ENCODE peak calls at places on chromosomes 12 and 14, in eight cellular contexts. One of them, this sample, is unnamed.

GRCh38 chr14:21003788-21004346 is 4.8 kb downstream of the SLC39A2 start:
- DNase-seq in HCEC 1CT: no peak
- DNase-seq in CD4-positive, CD25-positive, alpha-beta regulatory T cell: no peak
- DNase-seq in T follicular helper cell: no peak
- DNase-seq in M059J: no peak
- DNase-seq in SW480: no peak
- DNase-seq in sciatic nerve: no peak
- DNase-seq in fibroblast of gingiva: no peak
- DNase-seq in this sample: no peak

GRCh38 chr14:49193365-49194050 is 392.7 kb downstream of the RPS29 start:
- DNase-seq in HCEC 1CT: no peak
- DNase-seq in CD4-positive, CD25-positive, alpha-beta regulatory T cell: no peak
- DNase-seq in T follicular helper cell: no peak
- DNase-seq in M059J: no peak
- DNase-seq in SW480: no peak
- DNase-seq in sciatic nerve: no peak
- DNase-seq in fibroblast of gingiva: no peak
- DNase-seq in this sample: no peak

GRCh38 chr12:76820888-76821482 is 57.1 kb downstream of the ZDHHC17 start:
- DNase-seq in HCEC 1CT: peak; percentile 50
- DNase-seq in CD4-positive, CD25-positive, alpha-beta regulatory T cell: no peak
- DNase-seq in T follicular helper cell: no peak
- DNase-seq in M059J: peak; percentile 47
- DNase-seq in SW480: peak; percentile 22
- DNase-seq in sciatic nerve: no peak
- DNase-seq in fibroblast of gingiva: peak; percentile 17
- DNase-seq in this sample: no peak

GRCh38 chr14:92785601-92786426 is 8.3 kb upstream of the GOLGA5 start:
- DNase-seq in HCEC 1CT: peak; percentile 91
- DNase-seq in CD4-positive, CD25-positive, alpha-beta regulatory T cell: no peak
- DNase-seq in T follicular helper cell: no peak
- DNase-seq in M059J: peak; percentile 91
- DNase-seq in SW480: peak; percentile 11
- DNase-seq in sciatic nerve: no peak
- DNase-seq in fibroblast of gingiva: peak; percentile 65
- DNase-seq in this sample: no peak

GRCh38 chr12:57471-57980 is 9.0 kb upstream of the IQSEC3 start:
- DNase-seq in HCEC 1CT: no peak
- DNase-seq in CD4-positive, CD25-positive, alpha-beta regulatory T cell: no peak
- DNase-seq in T follicular helper cell: no peak
- DNase-seq in M059J: no peak
- DNase-seq in SW480: peak; percentile 35
- DNase-seq in sciatic nerve: no peak
- DNase-seq in fibroblast of gingiva: no peak
- DNase-seq in this sample: no peak

GRCh38 chr12:98870521-98870920 is 225.4 kb downstream of the APAF1 start:
- DNase-seq in HCEC 1CT: no peak
- DNase-seq in CD4-positive, CD25-positive, alpha-beta regulatory T cell: no peak
- DNase-seq in T follicular helper cell: no peak
- DNase-seq in M059J: no peak
- DNase-seq in SW480: no peak
- DNase-seq in sciatic nerve: no peak
- DNase-seq in fibroblast of gingiva: no peak
- DNase-seq in this sample: no peak

GRCh38 chr14:74510211-74510931 is 16.8 kb downstream of the ISCA2 start:
- DNase-seq in HCEC 1CT: no peak
- DNase-seq in CD4-positive, CD25-positive, alpha-beta regulatory T cell: no peak
- DNase-seq in T follicular helper cell: no peak
- DNase-seq in M059J: peak; percentile 55
- DNase-seq in SW480: no peak
- DNase-seq in sciatic nerve: peak; percentile 70
- DNase-seq in fibroblast of gingiva: no peak
- DNase-seq in this sample: no peak

GRCh38 chr12:13864081-13864673 is 117.2 kb downstream of the GRIN2B start:
- DNase-seq in HCEC 1CT: peak; percentile 38
- DNase-seq in CD4-positive, CD25-positive, alpha-beta regulatory T cell: peak; percentile 4
- DNase-seq in T follicular helper cell: peak; percentile 7
- DNase-seq in M059J: peak; percentile 47
- DNase-seq in SW480: peak; percentile 70
- DNase-seq in sciatic nerve: peak; percentile 85
- DNase-seq in fibroblast of gingiva: peak; percentile 25
- DNase-seq in this sample: peak; percentile 24

GRCh38 chr14:63361790-63362189 is 43.1 kb upstream of the GPHB5 start:
- DNase-seq in HCEC 1CT: no peak
- DNase-seq in CD4-positive, CD25-positive, alpha-beta regulatory T cell: no peak
- DNase-seq in T follicular helper cell: no peak
- DNase-seq in M059J: peak; percentile 3
- DNase-seq in SW480: no peak
- DNase-seq in sciatic nerve: no peak
- DNase-seq in fibroblast of gingiva: no peak
- DNase-seq in this sample: no peak

GRCh38 chr12:2451497-2451896 is 343.3 kb upstream of the FKBP4 start:
- DNase-seq in HCEC 1CT: no peak
- DNase-seq in CD4-positive, CD25-positive, alpha-beta regulatory T cell: no peak
- DNase-seq in T follicular helper cell: no peak
- DNase-seq in M059J: no peak
- DNase-seq in SW480: no peak
- DNase-seq in sciatic nerve: no peak
- DNase-seq in fibroblast of gingiva: no peak
- DNase-seq in this sample: no peak

GRCh38 chr12:79424109-79424721 is 266.5 kb downstream of the PAWR start:
- DNase-seq in HCEC 1CT: peak; percentile 94
- DNase-seq in CD4-positive, CD25-positive, alpha-beta regulatory T cell: no peak
- DNase-seq in T follicular helper cell: no peak
- DNase-seq in M059J: peak; percentile 97
- DNase-seq in SW480: peak; percentile 71
- DNase-seq in sciatic nerve: no peak
- DNase-seq in fibroblast of gingiva: peak; percentile 97
- DNase-seq in this sample: no peak

GRCh38 chr14:99649219-99649618 is 4.3 kb downstream of the HHIPL1 start:
- DNase-seq in HCEC 1CT: peak; percentile 46
- DNase-seq in CD4-positive, CD25-positive, alpha-beta regulatory T cell: no peak
- DNase-seq in T follicular helper cell: no peak
- DNase-seq in M059J: peak; percentile 43
- DNase-seq in SW480: no peak
- DNase-seq in sciatic nerve: no peak
- DNase-seq in fibroblast of gingiva: no peak
- DNase-seq in this sample: no peak

GRCh38 chr14:59359451-59360124 is 105.6 kb downstream of the GPR135 start:
- DNase-seq in HCEC 1CT: no peak
- DNase-seq in CD4-positive, CD25-positive, alpha-beta regulatory T cell: no peak
- DNase-seq in T follicular helper cell: no peak
- DNase-seq in M059J: peak; percentile 20
- DNase-seq in SW480: no peak
- DNase-seq in sciatic nerve: no peak
- DNase-seq in fibroblast of gingiva: no peak
- DNase-seq in this sample: no peak

GRCh38 chr12:131775904-131776889 is 52.0 kb upstream of the MMP17 start:
- DNase-seq in HCEC 1CT: no peak
- DNase-seq in CD4-positive, CD25-positive, alpha-beta regulatory T cell: no peak
- DNase-seq in T follicular helper cell: no peak
- DNase-seq in M059J: no peak
- DNase-seq in SW480: no peak
- DNase-seq in sciatic nerve: no peak
- DNase-seq in fibroblast of gingiva: no peak
- DNase-seq in this sample: no peak